ENCODE peak calls at places on chromosomes 13 and 19, in four cellular contexts. L is non-pigmented ciliary epithelial cell; Y is stimulated activated CD8-positive, alpha-beta memory T cell treated with anti-CD3 and anti-CD28 coated beads, Interleukin-15, amount 100 ng/mL, for 4 hours; W is activated CD4-positive, alpha-beta T cell treated with anti-CD3 and anti-CD28 coated beads, Interleukin-2, amount 50 U/mL, for 1 hour. O is an unnamed sample.
A peak's percentile ranks its signal among the peaks of the same experiment; 100 is the strongest.

GRCh38 chr19:55247621-55248099 is 11.2 kb downstream of the PPP6R1 start:
- DNase-seq in L (no peak), W (no peak), Y (no peak), O (no peak)

GRCh38 chr19:37362733-37363132 is 8.2 kb upstream of the ZNF527 start:
- DNase-seq in L (no peak), Y (no peak), W (peak; percentile 2), O (no peak)

GRCh38 chr19:7426986-7427385 is 61.8 kb downstream of the PEX11G start:
- DNase-seq in W (peak; percentile 8), L (no peak), Y (no peak), O (no peak)

GRCh38 chr13:44140146-44140545 is 233.5 kb upstream of the SERP2 start:
- DNase-seq in L (no peak), Y (no peak), W (no peak), O (no peak)

GRCh38 chr19:19900124-19900523 is 622 bp upstream of the ZNF93 start:
- DNase-seq in Y (no peak), L (peak; percentile 72), W (no peak), O (peak; percentile 16)

GRCh38 chr19:42548545-42548944 is 20.3 kb upstream of the CEACAM1 start:
- DNase-seq in W (no peak), L (no peak), Y (no peak), O (no peak)

GRCh38 chr19:15869109-15869555 is 28.7 kb downstream of the CYP4F2 start:
- DNase-seq in W (peak; percentile 29), L (no peak), Y (no peak), O (no peak)

GRCh38 chr19:18789883-18790565 is 1.1 kb downstream of the COMP start:
- DNase-seq in Y (peak; percentile 6), W (no peak), L (no peak), O (no peak)

GRCh38 chr19:7894612-7895309 is 6.5 kb downstream of the LRRC8E start:
- DNase-seq in W (no peak), Y (no peak), L (no peak), O (no peak)

GRCh38 chr13:46372071-46372470 is 15.0 kb downstream of the RUBCNL start:
- DNase-seq in L (no peak), W (no peak), Y (no peak), O (no peak)

GRCh38 chr13:48731957-48732569 is 78.3 kb downstream of the CYSLTR2 start:
- DNase-seq in L (no peak), Y (no peak), W (peak; percentile 67), O (no peak)

GRCh38 chr19:5292453-5292842 is 48.2 kb downstream of the PTPRS start:
- DNase-seq in Y (peak; percentile 8), L (no peak), W (peak; percentile 13), O (no peak)

GRCh38 chr13:60838581-60838980 is 441.6 kb downstream of the TDRD3 start:
- DNase-seq in W (no peak), Y (no peak), L (no peak), O (no peak)

GRCh38 chr13:20404488-20405222 is 121.0 kb downstream of the CRYL1 start:
- DNase-seq in Y (no peak), L (no peak), W (no peak), O (no peak)

GRCh38 chr19:33273881-33274662 is 28.3 kb downstream of the CEBPA start:
- DNase-seq in W (no peak), Y (peak; percentile 7), L (peak; percentile 57), O (peak; percentile 73)

GRCh38 chr19:34676697-34677385 is at the start of gene SCGB2B2:
- DNase-seq in W (peak; percentile 76), L (peak; percentile 5), Y (no peak), O (no peak)

GRCh38 chr19:51688665-51689571 is 4.2 kb upstream of the SPACA6 start:
- DNase-seq in W (no peak), L (peak; percentile 83), Y (no peak), O (peak; percentile 80)

GRCh38 chr13:53159439-53159838 is 130.8 kb downstream of the OLFM4 start:
- DNase-seq in W (no peak), L (no peak), Y (no peak), O (no peak)

GRCh38 chr13:28121224-28121623 is 17.1 kb upstream of the PAN3 start:
- DNase-seq in Y (no peak), L (no peak), W (no peak), O (no peak)

GRCh38 chr13:40398060-40398459 is 268.4 kb downstream of the FOXO1 start:
- DNase-seq in Y (no peak), L (no peak), W (no peak), O (no peak)

GRCh38 chr13:23180711-23181110 is at the start of gene SGCG:
- DNase-seq in L (no peak), W (no peak), Y (no peak), O (no peak)

GRCh38 chr13:34672631-34673030 is 269.4 kb upstream of the NBEA start:
- DNase-seq in W (no peak), Y (no peak), L (no peak), O (no peak)

GRCh38 chr13:20369886-20370361 is 137.8 kb upstream of the GJB6 start:
- DNase-seq in L (no peak), Y (no peak), W (no peak), O (no peak)

GRCh38 chr13:113740286-113740556 is 18.8 kb upstream of the TMEM255B start:
- DNase-seq in Y (no peak), W (no peak), L (no peak), O (no peak)

GRCh38 chr13:38012096-38012495 is 142.5 kb upstream of the TRPC4 start:
- DNase-seq in Y (no peak), L (no peak), W (no peak), O (no peak)

GRCh38 chr13:28583661-28584091 is 75.3 kb upstream of the POMP start:
- DNase-seq in W (no peak), Y (no peak), L (no peak), O (no peak)

GRCh38 chr13:94419304-94419943 is 60.1 kb downstream of the DCT start:
- DNase-seq in Y (no peak), W (no peak), L (peak; percentile 56), O (no peak)

GRCh38 chr19:3383121-3383722 is 16.8 kb downstream of the NFIC start:
- DNase-seq in W (no peak), L (no peak), Y (no peak), O (no peak)

GRCh38 chr13:111359237-111359915 is 38.9 kb downstream of the TEX29 start:
- DNase-seq in W (no peak), L (no peak), Y (no peak), O (no peak)

GRCh38 chr19:45575216-45575615 is 9.4 kb downstream of the OPA3 start:
- DNase-seq in L (no peak), Y (no peak), W (no peak), O (no peak)

GRCh38 chr13:79403113-79403512 is 2.9 kb downstream of the RBM26 start:
- DNase-seq in L (no peak), W (no peak), Y (no peak), O (no peak)

O was measured in AG04449.